ENCODE peak calls at places on chromosomes 3 and 15, in seven cellular contexts. One of them, this sample, is unnamed.

GRCh38 chr3:160951677-160952487 is 153.3 kb downstream of the B3GALNT1 start:
- DNase-seq in heart left ventricle: no peak
- DNase-seq in breast epithelium: no peak
- DNase-seq in AG04449: no peak
- DNase-seq in left lung: no peak
- DNase-seq in mesothelial cell of epicardium: no peak
- DNase-seq in IMR-90: no peak
- DNase-seq in this sample: no peak

GRCh38 chr3:87127286-87127685 is 99.8 kb upstream of the CHMP2B start:
- DNase-seq in heart left ventricle: no peak
- DNase-seq in breast epithelium: no peak
- DNase-seq in AG04449: no peak
- DNase-seq in left lung: no peak
- DNase-seq in mesothelial cell of epicardium: no peak
- DNase-seq in IMR-90: no peak
- DNase-seq in this sample: no peak

GRCh38 chr3:28835751-28836150 is 445.1 kb upstream of the RBMS3 start:
- DNase-seq in heart left ventricle: no peak
- DNase-seq in breast epithelium: peak
- DNase-seq in AG04449: no peak
- DNase-seq in left lung: peak
- DNase-seq in mesothelial cell of epicardium: no peak
- DNase-seq in IMR-90: peak
- DNase-seq in this sample: no peak

GRCh38 chr15:59885832-59886231 is 118.3 kb upstream of the FOXB1 start:
- DNase-seq in heart left ventricle: no peak
- DNase-seq in breast epithelium: no peak
- DNase-seq in AG04449: no peak
- DNase-seq in left lung: no peak
- DNase-seq in mesothelial cell of epicardium: no peak
- DNase-seq in IMR-90: no peak
- DNase-seq in this sample: no peak

GRCh38 chr3:118882353-118882947 is 152.2 kb downstream of the IGSF11 start:
- DNase-seq in heart left ventricle: no peak
- DNase-seq in breast epithelium: peak
- DNase-seq in AG04449: peak
- DNase-seq in left lung: no peak
- DNase-seq in mesothelial cell of epicardium: peak
- DNase-seq in IMR-90: peak
- DNase-seq in this sample: peak

GRCh38 chr3:41318520-41318919 is 119.2 kb downstream of the CTNNB1 start:
- DNase-seq in heart left ventricle: no peak
- DNase-seq in breast epithelium: no peak
- DNase-seq in AG04449: no peak
- DNase-seq in left lung: no peak
- DNase-seq in mesothelial cell of epicardium: no peak
- DNase-seq in IMR-90: peak
- DNase-seq in this sample: peak

GRCh38 chr3:118817748-118818165 is 216.9 kb downstream of the IGSF11 start:
- DNase-seq in heart left ventricle: no peak
- DNase-seq in breast epithelium: no peak
- DNase-seq in AG04449: no peak
- DNase-seq in left lung: no peak
- DNase-seq in mesothelial cell of epicardium: no peak
- DNase-seq in IMR-90: peak
- DNase-seq in this sample: peak

GRCh38 chr3:161920196-161920595 is 423.6 kb downstream of the OTOL1 start:
- DNase-seq in heart left ventricle: no peak
- DNase-seq in breast epithelium: no peak
- DNase-seq in AG04449: no peak
- DNase-seq in left lung: no peak
- DNase-seq in mesothelial cell of epicardium: no peak
- DNase-seq in IMR-90: no peak
- DNase-seq in this sample: peak

GRCh38 chr3:53160660-53161344 is at the start of gene PRKCD:
- DNase-seq in heart left ventricle: peak
- DNase-seq in breast epithelium: peak
- DNase-seq in AG04449: peak
- DNase-seq in left lung: peak
- DNase-seq in mesothelial cell of epicardium: peak
- DNase-seq in IMR-90: peak
- DNase-seq in this sample: peak

GRCh38 chr3:37170097-37170496 is 4.3 kb downstream of the LRRFIP2 start:
- DNase-seq in heart left ventricle: no peak
- DNase-seq in breast epithelium: no peak
- DNase-seq in AG04449: no peak
- DNase-seq in left lung: no peak
- DNase-seq in mesothelial cell of epicardium: no peak
- DNase-seq in IMR-90: peak
- DNase-seq in this sample: no peak

GRCh38 chr3:151437047-151437446 is 23.8 kb downstream of the IGSF10 start:
- DNase-seq in heart left ventricle: no peak
- DNase-seq in breast epithelium: no peak
- DNase-seq in AG04449: no peak
- DNase-seq in left lung: no peak
- DNase-seq in mesothelial cell of epicardium: no peak
- DNase-seq in IMR-90: no peak
- DNase-seq in this sample: no peak

GRCh38 chr3:183306798-183307671 is 54.0 kb downstream of the B3GNT5 start:
- DNase-seq in heart left ventricle: peak
- DNase-seq in breast epithelium: peak
- DNase-seq in AG04449: no peak
- DNase-seq in left lung: peak
- DNase-seq in mesothelial cell of epicardium: no peak
- DNase-seq in IMR-90: peak
- DNase-seq in this sample: no peak

GRCh38 chr3:146110156-146110555 is 50.8 kb downstream of the PLOD2 start:
- DNase-seq in heart left ventricle: no peak
- DNase-seq in breast epithelium: no peak
- DNase-seq in AG04449: no peak
- DNase-seq in left lung: no peak
- DNase-seq in mesothelial cell of epicardium: no peak
- DNase-seq in IMR-90: no peak
- DNase-seq in this sample: no peak

GRCh38 chr15:66841953-66842681 is 140.1 kb downstream of the SMAD6 start:
- DNase-seq in heart left ventricle: peak
- DNase-seq in breast epithelium: peak
- DNase-seq in AG04449: peak
- DNase-seq in left lung: peak
- DNase-seq in mesothelial cell of epicardium: peak
- DNase-seq in IMR-90: peak
- DNase-seq in this sample: peak

GRCh38 chr15:25728816-25729215 is 134.3 kb downstream of the ATP10A start:
- DNase-seq in heart left ventricle: no peak
- DNase-seq in breast epithelium: peak
- DNase-seq in AG04449: no peak
- DNase-seq in left lung: no peak
- DNase-seq in mesothelial cell of epicardium: no peak
- DNase-seq in IMR-90: no peak
- DNase-seq in this sample: no peak
- TF ChIP-seq CTCF in heart left ventricle: no peak
- TF ChIP-seq CTCF in breast epithelium: no peak
- TF ChIP-seq CTCF in AG04449: no peak
- TF ChIP-seq CTCF in left lung: no peak
- TF ChIP-seq CTCF in mesothelial cell of epicardium: no peak
- TF ChIP-seq CTCF in IMR-90: no peak
- TF ChIP-seq CTCF in this sample: no peak

GRCh38 chr3:187738400-187739124 is 6.7 kb downstream of the BCL6 start:
- DNase-seq in heart left ventricle: peak
- DNase-seq in breast epithelium: peak
- DNase-seq in AG04449: no peak
- DNase-seq in left lung: peak
- DNase-seq in mesothelial cell of epicardium: no peak
- DNase-seq in IMR-90: peak
- DNase-seq in this sample: peak
- TF ChIP-seq CTCF in heart left ventricle: peak
- TF ChIP-seq CTCF in breast epithelium: peak
- TF ChIP-seq CTCF in AG04449: peak
- TF ChIP-seq CTCF in left lung: peak
- TF ChIP-seq CTCF in mesothelial cell of epicardium: peak
- TF ChIP-seq CTCF in IMR-90: peak
- TF ChIP-seq CTCF in this sample: peak

GRCh38 chr3:171790898-171791694 is 19.2 kb downstream of the PLD1 start:
- DNase-seq in heart left ventricle: no peak
- DNase-seq in breast epithelium: no peak
- DNase-seq in AG04449: no peak
- DNase-seq in left lung: no peak
- DNase-seq in mesothelial cell of epicardium: no peak
- DNase-seq in IMR-90: peak
- DNase-seq in this sample: no peak

GRCh38 chr3:171789759-171790505 is 20.4 kb downstream of the PLD1 start:
- DNase-seq in heart left ventricle: no peak
- DNase-seq in breast epithelium: no peak
- DNase-seq in AG04449: no peak
- DNase-seq in left lung: no peak
- DNase-seq in mesothelial cell of epicardium: no peak
- DNase-seq in IMR-90: no peak
- DNase-seq in this sample: no peak

GRCh38 chr3:171786997-171787396 is 23.3 kb downstream of the PLD1 start:
- DNase-seq in heart left ventricle: no peak
- DNase-seq in breast epithelium: no peak
- DNase-seq in AG04449: no peak
- DNase-seq in left lung: no peak
- DNase-seq in mesothelial cell of epicardium: no peak
- DNase-seq in IMR-90: no peak
- DNase-seq in this sample: no peak

GRCh38 chr3:171790574-171790897 is 19.7 kb downstream of the PLD1 start:
- DNase-seq in heart left ventricle: no peak
- DNase-seq in breast epithelium: no peak
- DNase-seq in AG04449: no peak
- DNase-seq in left lung: no peak
- DNase-seq in mesothelial cell of epicardium: no peak
- DNase-seq in IMR-90: no peak
- DNase-seq in this sample: no peak

GRCh38 chr3:171788546-171789351 is 21.5 kb downstream of the PLD1 start:
- DNase-seq in heart left ventricle: no peak
- DNase-seq in breast epithelium: no peak
- DNase-seq in AG04449: peak
- DNase-seq in left lung: no peak
- DNase-seq in mesothelial cell of epicardium: no peak
- DNase-seq in IMR-90: peak
- DNase-seq in this sample: peak
- TF ChIP-seq CTCF in heart left ventricle: no peak
- TF ChIP-seq CTCF in breast epithelium: no peak
- TF ChIP-seq CTCF in AG04449: no peak
- TF ChIP-seq CTCF in left lung: no peak
- TF ChIP-seq CTCF in mesothelial cell of epicardium: no peak
- TF ChIP-seq CTCF in IMR-90: no peak
- TF ChIP-seq CTCF in this sample: peak

GRCh38 chr3:157204431-157204830 is 44.5 kb upstream of the CCNL1 start:
- DNase-seq in heart left ventricle: no peak
- DNase-seq in breast epithelium: no peak
- DNase-seq in AG04449: no peak
- DNase-seq in left lung: no peak
- DNase-seq in mesothelial cell of epicardium: no peak
- DNase-seq in IMR-90: peak
- DNase-seq in this sample: peak
- TF ChIP-seq CTCF in heart left ventricle: peak
- TF ChIP-seq CTCF in breast epithelium: peak
- TF ChIP-seq CTCF in AG04449: peak
- TF ChIP-seq CTCF in left lung: peak
- TF ChIP-seq CTCF in mesothelial cell of epicardium: peak
- TF ChIP-seq CTCF in IMR-90: peak
- TF ChIP-seq CTCF in this sample: peak

GRCh38 chr3:55329849-55330248 is 157.3 kb downstream of the WNT5A start:
- DNase-seq in heart left ventricle: no peak
- DNase-seq in breast epithelium: no peak
- DNase-seq in AG04449: peak
- DNase-seq in left lung: no peak
- DNase-seq in mesothelial cell of epicardium: no peak
- DNase-seq in IMR-90: peak
- DNase-seq in this sample: peak

GRCh38 chr3:55330355-55330754 is 156.8 kb downstream of the WNT5A start:
- DNase-seq in heart left ventricle: no peak
- DNase-seq in breast epithelium: peak
- DNase-seq in AG04449: peak
- DNase-seq in left lung: no peak
- DNase-seq in mesothelial cell of epicardium: no peak
- DNase-seq in IMR-90: peak
- DNase-seq in this sample: peak

GRCh38 chr3:55331524-55331923 is 155.6 kb downstream of the WNT5A start:
- DNase-seq in heart left ventricle: no peak
- DNase-seq in breast epithelium: no peak
- DNase-seq in AG04449: no peak
- DNase-seq in left lung: no peak
- DNase-seq in mesothelial cell of epicardium: no peak
- DNase-seq in IMR-90: no peak
- DNase-seq in this sample: no peak

GRCh38 chr3:55332191-55332590 is 154.9 kb downstream of the WNT5A start:
- DNase-seq in heart left ventricle: no peak
- DNase-seq in breast epithelium: no peak
- DNase-seq in AG04449: no peak
- DNase-seq in left lung: no peak
- DNase-seq in mesothelial cell of epicardium: no peak
- DNase-seq in IMR-90: no peak
- DNase-seq in this sample: no peak

GRCh38 chr3:55330756-55331155 is 156.3 kb downstream of the WNT5A start:
- DNase-seq in heart left ventricle: no peak
- DNase-seq in breast epithelium: no peak
- DNase-seq in AG04449: peak
- DNase-seq in left lung: no peak
- DNase-seq in mesothelial cell of epicardium: no peak
- DNase-seq in IMR-90: peak
- DNase-seq in this sample: peak
- TF ChIP-seq CTCF in heart left ventricle: no peak
- TF ChIP-seq CTCF in breast epithelium: no peak
- TF ChIP-seq CTCF in AG04449: no peak
- TF ChIP-seq CTCF in left lung: no peak
- TF ChIP-seq CTCF in mesothelial cell of epicardium: no peak
- TF ChIP-seq CTCF in IMR-90: no peak
- TF ChIP-seq CTCF in this sample: no peak

GRCh38 chr15:63420333-63420741 is 38.7 kb upstream of the CA12 start:
- DNase-seq in heart left ventricle: no peak
- DNase-seq in breast epithelium: no peak
- DNase-seq in AG04449: no peak
- DNase-seq in left lung: no peak
- DNase-seq in mesothelial cell of epicardium: no peak
- DNase-seq in IMR-90: peak
- DNase-seq in this sample: peak
- TF ChIP-seq CTCF in heart left ventricle: no peak
- TF ChIP-seq CTCF in breast epithelium: no peak
- TF ChIP-seq CTCF in AG04449: no peak
- TF ChIP-seq CTCF in left lung: no peak
- TF ChIP-seq CTCF in mesothelial cell of epicardium: no peak
- TF ChIP-seq CTCF in IMR-90: no peak
- TF ChIP-seq CTCF in this sample: peak

GRCh38 chr15:40081691-40082194 is 26.9 kb downstream of the BMF start:
- DNase-seq in heart left ventricle: peak
- DNase-seq in breast epithelium: peak
- DNase-seq in AG04449: no peak
- DNase-seq in left lung: no peak
- DNase-seq in mesothelial cell of epicardium: no peak
- DNase-seq in IMR-90: peak
- DNase-seq in this sample: peak
- TF ChIP-seq CTCF in heart left ventricle: no peak
- TF ChIP-seq CTCF in breast epithelium: no peak
- TF ChIP-seq CTCF in AG04449: peak
- TF ChIP-seq CTCF in left lung: no peak
- TF ChIP-seq CTCF in mesothelial cell of epicardium: no peak
- TF ChIP-seq CTCF in IMR-90: no peak
- TF ChIP-seq CTCF in this sample: peak

This sample was measured in HFFc6.